ENCODE peak calls at places on chromosomes 16 and 17, in nine cellular contexts. N, T, G, Y, M, F, P, H and R are unnamed samples.

GRCh38 chr17:78993241-78993956 is 13.7 kb upstream of the LGALS3BP start:
- DNase-seq in N (peak), T (peak), G (peak), Y (no peak), M (peak), F (no peak), P (peak), H (peak), R (peak)

GRCh38 chr17:32755045-32755805 is 121.7 kb downstream of the MYO1D start:
- DNase-seq in N (peak), T (peak), G (no peak), Y (no peak), M (no peak), F (peak), P (no peak), H (no peak), R (no peak)

GRCh38 chr17:78377858-78378224 is 608 bp upstream of the PGS1 start:
- DNase-seq in N (no peak), T (no peak), G (no peak), Y (no peak), M (no peak), F (no peak), P (no peak), H (no peak), R (no peak)

GRCh38 chr17:79651751-79652150 is 40.9 kb upstream of the RBFOX3 start:
- DNase-seq in N (no peak), T (no peak), G (no peak), Y (no peak), M (no peak), F (no peak), P (peak), H (no peak), R (no peak)

GRCh38 chr17:45326566-45326965 is 9.7 kb upstream of the MAP3K14 start:
- DNase-seq in N (no peak), T (no peak), G (no peak), Y (no peak), M (no peak), F (no peak), P (peak), H (no peak), R (no peak)

GRCh38 chr17:80364091-80364691 is 50.8 kb upstream of the ENDOV start:
- DNase-seq in N (no peak), T (peak), G (no peak), Y (peak), M (no peak), F (peak), P (no peak), H (peak), R (peak)

GRCh38 chr16:30065943-30066881 is 652 bp downstream of the ALDOA start:
- DNase-seq in N (peak), T (peak), G (no peak), Y (no peak), M (no peak), F (no peak), P (no peak), H (no peak), R (no peak)

GRCh38 chr17:80254396-80255241 is 6.0 kb upstream of the RNF213 start:
- DNase-seq in N (peak), T (peak), G (no peak), Y (peak), M (peak), F (peak), P (no peak), H (no peak), R (peak)

GRCh38 chr17:79757140-79757745 is 20.7 kb upstream of the CBX2 start:
- DNase-seq in N (no peak), T (no peak), G (no peak), Y (no peak), M (no peak), F (no peak), P (no peak), H (no peak), R (peak)

GRCh38 chr16:75532791-75533190 is 3.1 kb downstream of the CHST5 start:
- DNase-seq in N (no peak), T (no peak), G (no peak), Y (no peak), M (no peak), F (no peak), P (peak), H (no peak), R (peak)

GRCh38 chr16:84795338-84796053 is 24.3 kb upstream of the CRISPLD2 start:
- DNase-seq in N (no peak), T (peak), G (no peak), Y (peak), M (no peak), F (peak), P (peak), H (no peak), R (peak)

GRCh38 chr16:57762365-57763289 is 27.1 kb downstream of the KATNB1 start:
- DNase-seq in N (no peak), T (no peak), G (no peak), Y (peak), M (no peak), F (no peak), P (no peak), H (no peak), R (peak)

GRCh38 chr16:53087101-53087500 is 32.3 kb downstream of the CHD9 start:
- DNase-seq in N (no peak), T (no peak), G (no peak), Y (no peak), M (no peak), F (no peak), P (no peak), H (no peak), R (no peak)

GRCh38 chr17:44878627-44879221 is 20.5 kb downstream of the EFTUD2 start:
- DNase-seq in N (peak), T (peak), G (no peak), Y (no peak), M (no peak), F (peak), P (no peak), H (peak), R (no peak)

GRCh38 chr17:80132906-80133625 is 13.9 kb downstream of the EIF4A3 start:
- DNase-seq in N (no peak), T (no peak), G (no peak), Y (no peak), M (no peak), F (no peak), P (no peak), H (no peak), R (no peak)

GRCh38 chr16:1137604-1138003 is 15.3 kb upstream of the CACNA1H start:
- DNase-seq in N (no peak), T (peak), G (no peak), Y (no peak), M (no peak), F (peak), P (no peak), H (no peak), R (peak)

GRCh38 chr17:62627219-62627903 is at the start of gene MRC2:
- DNase-seq in N (no peak), T (peak), G (peak), Y (peak), M (no peak), F (peak), P (peak), H (peak), R (peak)

GRCh38 chr17:4573682-4574081 is 10.6 kb upstream of the SMTNL2 start:
- DNase-seq in N (peak), T (peak), G (no peak), Y (peak), M (no peak), F (no peak), P (no peak), H (no peak), R (peak)

GRCh38 chr16:54511181-54511731 is 224.7 kb upstream of the IRX3 start:
- DNase-seq in N (no peak), T (no peak), G (no peak), Y (no peak), M (no peak), F (no peak), P (no peak), H (no peak), R (no peak)

GRCh38 chr17:49022391-49022941 is 25.3 kb downstream of the IGF2BP1 start:
- DNase-seq in N (no peak), T (peak), G (no peak), Y (no peak), M (no peak), F (peak), P (peak), H (no peak), R (peak)